ENCODE peak calls at places on chromosomes 2 and 18, in ten cellular contexts. B is DMS 273 treated with DMSO at 0.1 percent for 48 hours; A is T-helper 9 cell; M is activated CD4-positive, alpha-beta T cell treated with anti-CD3 and anti-CD28 coated beads for 48 hours; K is H4; H is PC-9; E is ELR; J is tibial artery; F is stimulated activated CD4-positive, alpha-beta T cell treated with anti-CD3 and anti-CD28 coated beads, Interleukin-2, amount 100 ng/mL, for 48 hours; W is colonic mucosa. R is an unnamed sample.

GRCh38 chr2:239385096-239386000 is 15.5 kb downstream of the HDAC4 start:
- DNase-seq in B (no peak), A (no peak), M (no peak), K (no peak), H (no peak), E (no peak), J (no peak), F (no peak), W (no peak), R (no peak)

GRCh38 chr2:3001595-3002184 is 375.9 kb downstream of the EIPR1 start:
- DNase-seq in B (no peak), A (no peak), M (no peak), K (no peak), H (no peak), E (no peak), J (no peak), F (no peak), W (no peak), R (peak; percentile 54)

GRCh38 chr2:190551928-190552327 is 17.4 kb upstream of the NEMP2 start:
- DNase-seq in B (no peak), A (no peak), M (no peak), K (peak; percentile 34), H (no peak), E (no peak), J (no peak), F (no peak), W (no peak), R (no peak)

GRCh38 chr2:45582522-45582921 is 28.5 kb downstream of the SRBD1 start:
- DNase-seq in B (no peak), A (no peak), M (no peak), K (no peak), H (no peak), E (no peak), J (no peak), F (no peak), W (no peak), R (no peak)

GRCh38 chr2:133062946-133063345 is 392.9 kb upstream of the LYPD1 start:
- DNase-seq in B (no peak), A (no peak), M (no peak), K (no peak), H (no peak), E (peak; percentile 40), J (no peak), F (no peak), W (no peak), R (no peak)

GRCh38 chr2:219251656-219252055 is 1.4 kb upstream of the TUBA4B start:
- DNase-seq in B (no peak), A (no peak), M (no peak), K (no peak), H (no peak), E (no peak), J (no peak), F (no peak), W (no peak), R (no peak)

GRCh38 chr18:58125756-58126155 is 81.7 kb downstream of the NEDD4L start:
- DNase-seq in B (no peak), A (no peak), M (no peak), K (no peak), H (no peak), E (no peak), J (no peak), F (no peak), W (no peak), R (no peak)

GRCh38 chr2:138780451-138780880 is 276 bp upstream of the NXPH2 start:
- DNase-seq in B (no peak), A (no peak), M (no peak), K (no peak), H (no peak), E (no peak), J (no peak), F (no peak), W (no peak), R (no peak)

GRCh38 chr2:206231669-206232286 is 42.7 kb upstream of the ZDBF2 start:
- DNase-seq in B (no peak), A (no peak), M (no peak), K (no peak), H (no peak), E (no peak), J (no peak), F (no peak), W (no peak), R (no peak)

GRCh38 chr2:218041302-218042165 is 27.5 kb upstream of the RUFY4 start:
- DNase-seq in B (no peak), A (no peak), M (no peak), K (no peak), H (no peak), E (no peak), J (no peak), F (no peak), W (no peak), R (no peak)

GRCh38 chr2:1010373-1011017 is 59.8 kb downstream of the SNTG2 start:
- DNase-seq in B (no peak), A (no peak), M (no peak), K (no peak), H (no peak), E (no peak), J (no peak), F (no peak), W (no peak), R (no peak)

GRCh38 chr18:62590799-62591640 is 68.2 kb downstream of the ZCCHC2 start:
- DNase-seq in B (no peak), A (no peak), M (no peak), K (no peak), H (peak; percentile 28), E (no peak), J (no peak), F (no peak), W (no peak), R (no peak)

GRCh38 chr2:696999-697627 is 19.9 kb upstream of the TMEM18 start:
- DNase-seq in B (no peak), A (no peak), M (no peak), K (no peak), H (peak; percentile 47), E (no peak), J (no peak), F (no peak), W (no peak), R (no peak)

GRCh38 chr18:2515908-2516625 is 55.2 kb downstream of the METTL4 start:
- DNase-seq in B (no peak), A (no peak), M (peak; percentile 13), K (peak; percentile 90), H (peak; percentile 70), E (peak; percentile 99), J (no peak), F (no peak), W (no peak), R (peak; percentile 32)

GRCh38 chr2:219521066-219521880 is 7.0 kb downstream of the ASIC4 start:
- DNase-seq in B (no peak), A (no peak), M (no peak), K (peak; percentile 52), H (no peak), E (peak; percentile 70), J (no peak), F (no peak), W (no peak), R (peak; percentile 75)

GRCh38 chr2:119545076-119545475 is 827 bp downstream of the CFAP221 start:
- DNase-seq in B (no peak), A (no peak), M (no peak), K (no peak), H (no peak), E (no peak), J (no peak), F (no peak), W (no peak), R (no peak)

GRCh38 chr18:23964282-23965238 is 50.0 kb upstream of the TTC39C start:
- DNase-seq in B (no peak), A (peak; percentile 40), M (peak; percentile 68), K (no peak), H (no peak), E (peak; percentile 7), J (no peak), F (peak; percentile 43), W (peak; percentile 72), R (no peak)

GRCh38 chr2:177464549-177464948 is 72.0 kb downstream of the AGPS start:
- DNase-seq in B (no peak), A (no peak), M (no peak), K (no peak), H (no peak), E (no peak), J (no peak), F (no peak), W (no peak), R (no peak)

GRCh38 chr2:240156026-240156390 is 15.6 kb upstream of the OTOS start:
- DNase-seq in B (no peak), A (no peak), M (no peak), K (no peak), H (peak; percentile 57), E (no peak), J (no peak), F (no peak), W (no peak), R (no peak)

GRCh38 chr2:74876081-74876886 is 42.4 kb downstream of the HK2 start:
- DNase-seq in B (peak; percentile 2), A (peak; percentile 8), M (peak; percentile 48), K (peak; percentile 31), H (peak; percentile 48), E (peak; percentile 79), J (no peak), F (peak; percentile 19), W (peak; percentile 54), R (peak; percentile 35)

GRCh38 chr2:160918909-160919503 is 241.2 kb upstream of the TANK start:
- DNase-seq in B (peak; percentile 16), A (peak; percentile 5), M (peak; percentile 40), K (peak; percentile 36), H (no peak), E (peak; percentile 64), J (peak; percentile 45), F (peak; percentile 19), W (peak; percentile 31), R (peak; percentile 66)